ENCODE peak calls at places on chromosomes 2 and 18, in ten cellular contexts. T is bronchial epithelial cell; X is CD8-positive, alpha-beta memory T cell; D is AG09309; A is NCI-H1930; B is iris pigment epithelial cell; H is HFFc6; F is AG20443; L is mesothelial cell of epicardium; U is T-helper 1 cell. R is an unnamed sample.

GRCh38 chr2:84481702-84482101 is 22.6 kb upstream of the SUCLG1 start:
- DNase-seq in T (peak), X (no peak), D (peak), A (no peak), B (peak), H (peak), F (peak), L (no peak), U (no peak), R (no peak)

GRCh38 chr2:39380525-39381150 is 56.4 kb downstream of the MAP4K3 start:
- DNase-seq in T (peak), X (no peak), D (no peak), A (no peak), B (peak), H (no peak), F (no peak), L (no peak), U (no peak), R (no peak)

GRCh38 chr2:234050455-234051135 is at the start of gene SPP2:
- DNase-seq in T (no peak), X (no peak), D (no peak), A (no peak), B (no peak), H (no peak), F (no peak), L (no peak), U (no peak), R (no peak)

GRCh38 chr2:84875213-84875560 is 5.7 kb downstream of the TRABD2A start:
- DNase-seq in T (no peak), X (no peak), D (no peak), A (no peak), B (no peak), H (no peak), F (no peak), L (no peak), U (no peak), R (no peak)

GRCh38 chr18:57040175-57040574 is 106.7 kb upstream of the BOD1L2 start:
- DNase-seq in T (no peak), X (no peak), D (no peak), A (no peak), B (no peak), H (no peak), F (no peak), L (no peak), U (no peak), R (no peak)

GRCh38 chr2:46909771-46910419 is 5.7 kb downstream of the MCFD2 start:
- DNase-seq in T (peak), X (no peak), D (no peak), A (no peak), B (peak), H (peak), F (peak), L (no peak), U (no peak), R (no peak)

GRCh38 chr2:234747032-234747431 is 204.8 kb upstream of the SH3BP4 start:
- DNase-seq in T (no peak), X (no peak), D (no peak), A (no peak), B (no peak), H (no peak), F (no peak), L (no peak), U (no peak), R (no peak)

GRCh38 chr18:31614044-31614443 is 22.4 kb downstream of the TTR start:
- DNase-seq in T (no peak), X (no peak), D (no peak), A (no peak), B (no peak), H (no peak), F (no peak), L (no peak), U (no peak), R (no peak)

GRCh38 chr18:32919799-32920198 is 147.0 kb upstream of the KLHL14 start:
- DNase-seq in T (peak), X (no peak), D (no peak), A (no peak), B (peak), H (no peak), F (no peak), L (no peak), U (no peak), R (no peak)

GRCh38 chr18:52060612-52061259 is 279.3 kb upstream of the DCC start:
- DNase-seq in T (no peak), X (no peak), D (no peak), A (peak), B (no peak), H (no peak), F (no peak), L (no peak), U (no peak), R (no peak)